ENCODE peak calls at places on chromosome 4, in four cellular contexts. C is DMS153, K is activated B cell treated with CpG ODN at 0.5 μM for 24 hours, H is Peyer's patch. N is an unnamed sample.

GRCh38 chr4:120830204-120830603 is 92.3 kb downstream of the PRDM5 start:
- DNase-seq in C (no peak), K (no peak), H (no peak), N (no peak)

GRCh38 chr4:139665690-139666529 is at the start of gene MGST2:
- DNase-seq in C (peak), K (peak), H (peak), N (peak)

GRCh38 chr4:153071953-153072622 is 132.2 kb upstream of the TRIM2 start:
- DNase-seq in C (no peak), K (no peak), H (no peak), N (no peak)

GRCh38 chr4:145785391-145786008 is 105.6 kb downstream of the C4orf51 start:
- DNase-seq in C (no peak), K (no peak), H (no peak), N (no peak)

GRCh38 chr4:10656988-10657387 is 27.6 kb downstream of the CLNK start:
- DNase-seq in C (no peak), K (no peak), H (no peak), N (no peak)

GRCh38 chr4:189202869-189203271 is 737.8 kb upstream of the FRG1 start:
- DNase-seq in C (no peak), K (no peak), H (no peak), N (no peak)

GRCh38 chr4:54197926-54198325 is 31.2 kb upstream of the PDGFRA start:
- DNase-seq in C (no peak), K (no peak), H (no peak), N (no peak)

GRCh38 chr4:150579591-150580234 is 2.2 kb upstream of the MAB21L2 start:
- DNase-seq in C (no peak), K (no peak), H (no peak), N (no peak)

GRCh38 chr4:6440506-6441201 is 31.8 kb downstream of the PPP2R2C start:
- DNase-seq in C (no peak), K (no peak), H (no peak), N (no peak)

GRCh38 chr4:147134536-147135210 is 189.0 kb upstream of the TTC29 start:
- DNase-seq in C (no peak), K (no peak), H (no peak), N (no peak)

GRCh38 chr4:184514121-184514988 is 40.0 kb upstream of the IRF2 start:
- DNase-seq in C (no peak), K (no peak), H (peak), N (peak)

GRCh38 chr4:138007572-138007971 is 234.6 kb downstream of the SLC7A11 start:
- DNase-seq in C (no peak), K (no peak), H (no peak), N (no peak)

GRCh38 chr4:154491731-154492249 is at the start of gene DCHS2:
- DNase-seq in C (no peak), K (no peak), H (peak), N (peak)

GRCh38 chr4:170230242-170230641 is 140.5 kb upstream of the AADAT start:
- DNase-seq in C (no peak), K (no peak), H (no peak), N (no peak)

GRCh38 chr4:76197971-76198410 is 15.6 kb downstream of the SCARB2 start:
- DNase-seq in C (peak), K (no peak), H (peak), N (peak)